ENCODE peak calls at places on chromosomes 6 and 20, in five cellular contexts. W is upper lobe of left lung, F is heart left ventricle, O is body of pancreas, X is testis. C is an unnamed sample.

GRCh38 chr6:5367510-5367909 is 106.2 kb downstream of the FARS2 start:
- DNase-seq in W (no peak), F (no peak), O (no peak), X (no peak), C (no peak)

GRCh38 chr6:143018955-143019354 is 41.7 kb upstream of the AIG1 start:
- DNase-seq in O (no peak), F (no peak), W (no peak), X (no peak), C (no peak)

GRCh38 chr20:20441259-20441658 is 73.4 kb downstream of the INSM1 start:
- DNase-seq in O (no peak), F (no peak), X (no peak), W (no peak), C (no peak)

GRCh38 chr20:36818185-36818584 is 44.6 kb upstream of the DSN1 start:
- DNase-seq in F (no peak), W (no peak), O (no peak), X (no peak), C (no peak)

GRCh38 chr6:122792796-122793195 is 3.7 kb downstream of the SMPDL3A start:
- DNase-seq in O (no peak), F (no peak), X (no peak), W (no peak), C (no peak)

GRCh38 chr20:38283236-38283635 is 20.7 kb upstream of the BPI start:
- DNase-seq in F (no peak), O (no peak), X (no peak), W (no peak), C (no peak)

GRCh38 chr6:75205776-75206334 is at the start of gene COL12A1:
- DNase-seq in X (peak), W (peak), F (peak), O (peak), C (peak)

GRCh38 chr6:95232477-95232876 is 344.9 kb upstream of the MANEA start:
- DNase-seq in W (no peak), O (no peak), X (no peak), F (no peak), C (no peak)

GRCh38 chr6:77463308-77463880 is at the start of gene HTR1B:
- DNase-seq in O (no peak), X (peak), F (no peak), W (no peak), C (no peak)

GRCh38 chr6:115896538-115897129 is 164.1 kb downstream of the FRK start:
- DNase-seq in X (no peak), O (no peak), W (no peak), F (no peak), C (no peak)

GRCh38 chr6:156556830-156557229 is 220.3 kb upstream of the ARID1B start:
- DNase-seq in X (no peak), O (no peak), W (no peak), F (no peak), C (no peak)

GRCh38 chr6:167274270-167274669 is 16.8 kb upstream of the UNC93A start:
- DNase-seq in F (no peak), X (no peak), W (no peak), O (no peak), C (no peak)

GRCh38 chr20:34907616-34908469 is 31.4 kb downstream of the ACSS2 start:
- DNase-seq in W (peak), X (peak), F (peak), O (peak), C (no peak)

GRCh38 chr6:165804331-165805066 is 141.5 kb upstream of the PDE10A start:
- DNase-seq in O (no peak), F (no peak), W (no peak), X (peak), C (peak)

GRCh38 chr6:65638047-65638831 is 68.8 kb downstream of the EYS start:
- DNase-seq in F (no peak), O (no peak), W (no peak), X (peak), C (no peak)

GRCh38 chr6:19159087-19159486 is 678.1 kb upstream of the ID4 start:
- DNase-seq in O (no peak), F (no peak), X (no peak), W (no peak), C (no peak)
- H3K4me3 ChIP-seq in O (no peak), F (no peak), X (no peak), W (no peak), C (no peak)

GRCh38 chr6:161230339-161230738 is 43.5 kb downstream of the AGPAT4 start:
- DNase-seq in O (no peak), W (no peak), F (no peak), X (no peak), C (no peak)

GRCh38 chr6:161227004-161227950 is 46.6 kb downstream of the AGPAT4 start:
- DNase-seq in O (no peak), F (no peak), W (no peak), X (no peak), C (no peak)

GRCh38 chr6:161228096-161228495 is 45.8 kb downstream of the AGPAT4 start:
- DNase-seq in F (no peak), X (no peak), O (no peak), W (no peak), C (no peak)

GRCh38 chr6:161226005-161226964 is 47.6 kb downstream of the AGPAT4 start:
- DNase-seq in W (no peak), O (no peak), X (peak), F (no peak), C (no peak)

DNA sequence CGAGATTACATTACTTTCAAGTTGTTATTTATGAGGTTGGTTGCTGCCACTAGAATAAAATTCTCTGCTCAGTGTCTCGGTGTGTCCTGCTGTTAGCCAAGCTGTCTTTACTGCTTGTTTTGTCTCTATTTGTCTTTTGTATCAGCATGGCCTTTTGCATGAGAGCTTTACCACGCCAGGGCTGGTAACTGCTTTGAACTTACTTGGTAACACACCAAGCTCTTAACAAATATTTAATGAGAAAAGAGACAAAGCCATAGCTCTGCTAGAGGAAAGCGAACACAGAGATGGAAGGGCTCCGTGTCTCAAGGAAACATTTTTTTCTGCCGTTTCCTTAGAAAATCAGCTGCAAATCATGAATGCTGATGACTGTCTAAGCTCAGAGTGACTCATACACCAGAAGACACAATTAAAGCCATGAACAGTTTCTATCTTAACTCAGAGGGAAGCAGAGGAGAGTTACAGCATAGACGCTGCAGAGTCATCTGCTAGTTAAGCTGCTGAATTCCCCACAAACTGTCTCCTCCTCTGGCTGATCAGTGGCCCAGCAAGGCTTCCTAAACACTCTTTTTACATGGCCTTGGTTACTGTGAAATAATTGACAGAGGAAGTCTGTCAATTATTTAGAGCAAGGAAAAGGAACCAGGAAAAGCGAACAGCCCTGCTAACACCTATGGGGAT is 44.8 kb downstream of the AGPAT4 start:
- DNase-seq in X (no peak), W (no peak), O (no peak), F (no peak), C (no peak)
- TF ChIP-seq CTCF in X (no peak), W (no peak), O (no peak), F (no peak), C (no peak)

GRCh38 chr20:3407426-3408250 is at the start of gene DNAAF9:
- DNase-seq in F (peak), O (peak), X (peak), W (peak), C (peak)
- TF ChIP-seq POLR2A in F (no peak), O (peak), X (no peak), W (peak), C (no peak)

GRCh38 chr6:79947191-79948173 is at the start of gene ELOVL4:
- DNase-seq in O (peak), X (peak), F (peak), W (no peak), C (peak)

GRCh38 chr6:79946773-79947190 is 571 bp downstream of the ELOVL4 start:
- DNase-seq in W (no peak), X (peak), O (peak), F (peak), C (no peak)

GRCh38 chr6:79946242-79946641 is 1.1 kb downstream of the ELOVL4 start:
- DNase-seq in W (no peak), O (no peak), F (no peak), X (no peak), C (no peak)

GRCh38 chr6:79949235-79949634 is 1.9 kb upstream of the ELOVL4 start:
- DNase-seq in F (no peak), X (peak), O (peak), W (peak), C (no peak)
- H3K4me3 ChIP-seq in F (no peak), X (peak), O (no peak), W (no peak), C (no peak)

GRCh38 chr20:47013606-47014005 is 119.0 kb downstream of the EYA2 start:
- DNase-seq in O (no peak), X (no peak), W (no peak), F (no peak), C (no peak)
- TF ChIP-seq CTCF in O (no peak), X (no peak), W (no peak), F (no peak), C (no peak)

GRCh38 chr6:99613705-99614429 is 7.2 kb downstream of the PRDM13 start:
- DNase-seq in O (no peak), X (no peak), W (no peak), F (no peak), C (no peak)
- TF ChIP-seq POLR2A in O (no peak), X (no peak), W (no peak), F (no peak), C (no peak)